ENCODE peak calls at places on chromosome 20, in four cellular contexts. M is CD8-positive, alpha-beta T cell; N is left lung; I is tibial artery. Y is an unnamed sample.

GRCh38 chr20:21104921-21105320 is 1.2 kb downstream of the LINC00237 start:
- DNase-seq in N (no peak), I (no peak), M (no peak), Y (no peak)

GRCh38 chr20:61192254-61192950 is 59.7 kb upstream of the CDH4 start:
- DNase-seq in I (no peak), N (no peak), M (no peak), Y (no peak)

GRCh38 chr20:61682114-61682997 is 383.3 kb downstream of the TAF4 start:
- DNase-seq in N (no peak), I (no peak), M (no peak), Y (no peak)

GRCh38 chr20:61775423-61775822 is 290.3 kb downstream of the TAF4 start:
- DNase-seq in I (no peak), N (no peak), M (no peak), Y (no peak)

GRCh38 chr20:51569815-51570741 is 27.6 kb upstream of the NFATC2 start:
- DNase-seq in M (no peak), I (peak), N (no peak), Y (no peak)

GRCh38 chr20:57467742-57468141 is 57.2 kb downstream of the CTCFL start:
- DNase-seq in M (no peak), I (no peak), N (peak), Y (no peak)

GRCh38 chr20:19609642-19610223 is 148.3 kb upstream of the RIN2 start:
- DNase-seq in N (no peak), I (no peak), M (no peak), Y (no peak)

GRCh38 chr20:23393999-23394775 is 27.1 kb downstream of the NAPB start:
- DNase-seq in M (no peak), N (no peak), I (no peak), Y (no peak)

GRCh38 chr20:58099291-58099915 is 129.1 kb downstream of the ANKRD60 start:
- DNase-seq in M (no peak), N (no peak), I (no peak), Y (no peak)

GRCh38 chr20:44694159-44694558 is 21.0 kb upstream of the CCN5 start:
- DNase-seq in M (no peak), N (no peak), I (no peak), Y (no peak)

GRCh38 chr20:5400164-5400762 is 83.5 kb upstream of the PROKR2 start:
- DNase-seq in M (no peak), N (no peak), I (no peak), Y (no peak)

GRCh38 chr20:14264869-14265268 is 72.5 kb downstream of the FLRT3 start:
- DNase-seq in M (no peak), I (no peak), N (no peak), Y (no peak)

GRCh38 chr20:54320148-54320607 is 112.3 kb downstream of the PFDN4 start:
- DNase-seq in N (no peak), M (no peak), I (no peak), Y (no peak)

GRCh38 chr20:62808211-62808865 is 3.7 kb downstream of the OGFR start:
- DNase-seq in I (peak), N (peak), M (peak), Y (peak)

GRCh38 chr20:3890410-3890751 is 1.2 kb downstream of the PANK2 start:
- DNase-seq in I (peak), N (no peak), M (no peak), Y (no peak)

GRCh38 chr20:14992071-14992654 is 654.8 kb upstream of the FLRT3 start:
- DNase-seq in N (no peak), I (no peak), M (no peak), Y (no peak)

GRCh38 chr20:64107736-64108457 is 532 bp upstream of the NPBWR2 start:
- DNase-seq in M (no peak), I (no peak), N (peak), Y (no peak)

GRCh38 chr20:2133318-2134183 is 31.9 kb downstream of the STK35 start:
- DNase-seq in M (no peak), I (peak), N (peak), Y (no peak)

GRCh38 chr20:37318046-37318445 is 27.9 kb upstream of the SRC start:
- DNase-seq in N (peak), I (no peak), M (no peak), Y (no peak)

GRCh38 chr20:37316775-37317170 is 27.3 kb downstream of the MANBAL start:
- DNase-seq in I (no peak), N (peak), M (no peak), Y (no peak)

GRCh38 chr20:37315293-37316110 is 26.0 kb downstream of the MANBAL start:
- DNase-seq in I (peak), N (peak), M (no peak), Y (no peak)

GRCh38 chr20:37316116-37316774 is 26.8 kb downstream of the MANBAL start:
- DNase-seq in M (peak), N (peak), I (no peak), Y (no peak)

DNA sequence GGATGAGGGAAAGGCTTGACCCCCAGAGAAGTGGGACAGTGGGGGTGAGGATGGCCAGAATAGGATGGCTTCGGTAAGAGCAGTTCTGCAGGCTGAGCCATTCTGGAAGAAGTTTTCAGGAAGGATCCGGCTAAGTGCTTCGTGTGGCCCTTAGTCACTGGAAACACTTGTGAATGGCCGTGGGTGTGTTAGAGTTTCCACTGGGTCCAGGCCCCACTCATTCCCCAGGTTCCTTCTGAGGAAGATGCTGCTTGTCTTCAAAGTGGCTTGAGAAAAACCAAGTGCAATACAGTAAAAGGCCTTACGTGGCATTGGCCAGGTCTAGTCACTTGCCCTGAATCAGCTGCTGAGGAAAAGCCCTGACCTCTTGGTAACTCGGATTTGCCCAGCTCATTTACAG is 27.9 kb downstream of the MANBAL start:
- DNase-seq in M (no peak), N (peak), I (no peak), Y (no peak)
- H3K27ac ChIP-seq in M (no peak), N (no peak), I (peak), Y (no peak)

GRCh38 chr20:33442136-33443005 is 1.2 kb downstream of the SNTA1 start:
- DNase-seq in I (no peak), M (no peak), N (no peak), Y (no peak)

GRCh38 chr20:33443006-33443511 is 504 bp downstream of the SNTA1 start:
- DNase-seq in N (peak), M (peak), I (peak), Y (peak)

GRCh38 chr20:33443512-33444239 is at the start of gene SNTA1:
- DNase-seq in M (peak), I (peak), N (peak), Y (peak)

GRCh38 chr20:33445881-33446615 is 2.5 kb upstream of the SNTA1 start:
- DNase-seq in I (no peak), M (no peak), N (no peak), Y (no peak)

GRCh38 chr20:33444797-33445560 is 1.4 kb upstream of the SNTA1 start:
- DNase-seq in I (no peak), N (no peak), M (peak), Y (peak)
- TF ChIP-seq CTCF in I (peak), N (no peak), M (no peak), Y (no peak)

GRCh38 chr20:17646901-17647301 is 35.1 kb downstream of the RRBP1 start:
- DNase-seq in N (peak), I (no peak), M (no peak), Y (no peak)

GRCh38 chr20:17646209-17646717 is 35.8 kb downstream of the RRBP1 start:
- DNase-seq in I (no peak), N (peak), M (no peak), Y (no peak)

GRCh38 chr20:17648782-17649730 is 33.0 kb downstream of the RRBP1 start:
- DNase-seq in M (peak), N (no peak), I (peak), Y (peak)

GRCh38 chr20:17648306-17648646 is 33.8 kb downstream of the RRBP1 start:
- DNase-seq in I (no peak), N (peak), M (no peak), Y (no peak)

DNA sequence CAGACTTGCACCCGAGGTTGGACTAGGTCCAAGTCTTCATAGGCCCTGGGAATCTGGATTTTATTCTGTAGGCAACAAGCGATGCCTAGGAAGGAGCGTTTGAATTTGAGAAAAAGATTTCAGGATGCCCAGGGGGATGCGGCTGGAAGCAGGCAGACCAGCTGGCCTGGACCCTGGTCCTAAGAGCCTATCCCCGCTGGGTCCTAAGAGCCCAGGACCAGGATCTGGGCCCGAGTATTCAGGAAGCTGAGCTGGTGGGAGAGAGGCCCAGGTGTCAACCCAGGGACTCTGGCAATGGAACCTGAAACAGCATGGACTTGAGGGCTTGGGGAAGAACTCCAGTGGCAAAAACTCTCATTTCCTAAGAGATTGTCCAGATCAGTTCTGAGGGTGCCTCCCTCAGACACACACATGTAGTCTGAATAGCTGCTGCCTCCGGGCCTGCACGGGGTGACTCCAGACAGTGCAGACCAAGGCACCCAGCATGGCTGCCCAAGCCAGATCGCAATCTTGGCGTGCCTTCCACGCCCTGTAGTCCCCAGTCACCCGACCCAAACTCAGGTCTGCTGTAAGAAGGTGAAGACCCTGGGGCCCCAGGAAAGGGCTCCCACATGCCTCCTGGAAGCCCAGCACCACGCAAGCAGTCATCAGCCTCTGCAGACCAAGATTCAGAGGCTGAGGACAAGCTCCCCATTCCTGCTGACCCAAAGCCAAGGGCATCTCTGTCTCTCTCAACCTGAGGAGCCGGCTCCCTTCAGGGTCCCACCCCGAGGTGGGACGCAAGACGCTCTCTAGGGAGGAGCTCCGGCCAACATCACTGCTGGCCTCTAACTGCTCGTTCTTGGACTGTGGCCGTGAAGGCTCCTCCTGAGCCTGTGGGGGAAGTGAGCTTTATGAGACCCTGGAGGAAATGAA is 34.4 kb downstream of the RRBP1 start:
- DNase-seq in I (no peak), N (peak), M (no peak), Y (no peak)
- H3K27ac ChIP-seq in I (peak), N (peak), M (no peak), Y (no peak)

DNA sequence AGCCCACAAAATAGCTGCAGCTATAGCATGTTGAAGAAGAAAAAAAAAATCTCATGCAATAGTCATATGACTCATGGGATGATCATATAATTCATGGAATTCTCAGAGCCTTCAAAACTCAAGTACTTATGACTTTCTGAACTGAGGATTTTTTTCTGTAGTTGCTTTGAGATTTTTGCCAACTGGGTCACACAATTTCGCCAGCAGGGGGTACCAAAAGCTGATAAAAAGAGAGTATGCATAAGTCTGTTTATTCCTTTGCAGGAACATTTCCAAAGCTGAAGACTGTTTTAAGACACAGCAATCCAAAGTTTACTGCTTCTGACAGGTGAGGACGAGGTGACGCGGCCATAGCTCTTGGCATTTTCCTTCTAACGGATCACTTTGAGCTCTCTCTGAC is 586.1 kb upstream of the CHD6 start:
- DNase-seq in N (no peak), I (no peak), M (no peak), Y (no peak)
- TF ChIP-seq CTCF in N (peak), I (no peak), M (no peak), Y (no peak)

GRCh38 chr20:25251558-25251957 is 3.7 kb downstream of the PYGB start:
- DNase-seq in N (no peak), I (no peak), M (no peak), Y (no peak)
- H3K27ac ChIP-seq in N (no peak), I (peak), M (no peak), Y (no peak)

GRCh38 chr20:17638835-17639407 is 43.1 kb downstream of the RRBP1 start:
- DNase-seq in I (no peak), M (no peak), N (no peak), Y (no peak)
- TF ChIP-seq CTCF in I (no peak), M (no peak), N (no peak), Y (no peak)

GRCh38 chr20:50289581-50289980 is 99.0 kb downstream of the CEBPB start:
- DNase-seq in I (no peak), M (no peak), N (no peak), Y (no peak)
- H3K27ac ChIP-seq in I (no peak), M (no peak), N (no peak), Y (no peak)

GRCh38 chr20:49712118-49712517 is 1.6 kb downstream of the B4GALT5 start:
- DNase-seq in I (no peak), M (no peak), N (no peak), Y (no peak)
- TF ChIP-seq CTCF in I (no peak), M (no peak), N (no peak), Y (no peak)

GRCh38 chr20:50378170-50379000 is 131.8 kb upstream of the PTPN1 start:
- DNase-seq in N (no peak), M (no peak), I (no peak), Y (no peak)
- H3K27ac ChIP-seq in N (peak), M (no peak), I (peak), Y (no peak)